ENCODE peak calls at places on chromosomes 11 and 22, in four cellular contexts. U is stomach, D is A549, I is uterus. T is an unnamed sample.

GRCh38 chr11:47514825-47515647 is 37.9 kb downstream of the CELF1 start:
- DNase-seq in U (no peak), I (no peak), D (no peak), T (no peak)

GRCh38 chr11:17733261-17733660 is 1.3 kb upstream of the KCNC1 start:
- DNase-seq in D (no peak), I (no peak), U (no peak), T (no peak)

GRCh38 chr11:9267680-9268079 is 2.5 kb upstream of the DENND5A start:
- DNase-seq in U (no peak), D (no peak), I (no peak), T (no peak)

GRCh38 chr11:59142530-59143507 is at the start of gene FAM111A:
- DNase-seq in D (peak), U (peak), I (peak), T (peak)

GRCh38 chr11:115599125-115599524 is 94.9 kb upstream of the CADM1 start:
- DNase-seq in I (no peak), D (no peak), U (no peak), T (no peak)

GRCh38 chr11:104891135-104891534 is 7.1 kb downstream of the CASP12 start:
- DNase-seq in D (no peak), U (no peak), I (no peak), T (no peak)

GRCh38 chr11:19368726-19369364 is 128.1 kb upstream of the E2F8 start:
- DNase-seq in I (no peak), U (no peak), D (no peak), T (no peak)

GRCh38 chr11:74739546-74740270 is 8.5 kb upstream of the CHRDL2 start:
- DNase-seq in I (peak), U (peak), D (peak), T (no peak)

GRCh38 chr11:90288207-90288821 is 65.5 kb upstream of the CHORDC1 start:
- DNase-seq in I (no peak), U (no peak), D (peak), T (no peak)

GRCh38 chr11:76838422-76839068 is 22.2 kb upstream of the ACER3 start:
- DNase-seq in I (no peak), D (peak), U (no peak), T (no peak)

GRCh38 chr11:2777396-2777795 is 77.6 kb upstream of the KCNQ1OT1 start:
- DNase-seq in I (no peak), U (peak), D (peak), T (peak)

GRCh38 chr11:73359341-73359740 is 16.9 kb upstream of the RELT start:
- DNase-seq in D (no peak), U (no peak), I (peak), T (no peak)

GRCh38 chr11:44690651-44691050 is 36.1 kb upstream of the TSPAN18 start:
- DNase-seq in I (no peak), U (no peak), D (no peak), T (no peak)

GRCh38 chr11:102225689-102226562 is 91.4 kb upstream of the BIRC3 start:
- DNase-seq in D (no peak), I (no peak), U (no peak), T (no peak)

GRCh38 chr22:29369460-29369859 is 18.9 kb downstream of the AP1B1 start:
- DNase-seq in I (peak), U (no peak), D (no peak), T (peak)

GRCh38 chr11:44178381-44178780 is 82.9 kb downstream of the EXT2 start:
- DNase-seq in I (no peak), U (no peak), D (no peak), T (no peak)

GRCh38 chr11:45025716-45026492 is 75.2 kb upstream of the TP53I11 start:
- DNase-seq in I (no peak), D (no peak), U (no peak), T (no peak)

GRCh38 chr11:508956-509355 is 1.9 kb upstream of the RNH1 start:
- DNase-seq in D (no peak), U (no peak), I (no peak), T (no peak)

GRCh38 chr11:19419813-19420212 is 179.1 kb upstream of the E2F8 start:
- DNase-seq in D (no peak), U (no peak), I (no peak), T (peak)

GRCh38 chr22:17064498-17065100 is 20.2 kb upstream of the IL17RA start:
- DNase-seq in D (no peak), I (no peak), U (no peak), T (no peak)

GRCh38 chr11:124934862-124935547 is 842 bp downstream of the HEPACAM start:
- DNase-seq in D (no peak), I (no peak), U (no peak), T (no peak)

GRCh38 chr11:34160049-34160721 is 54.8 kb downstream of the NAT10 start:
- DNase-seq in I (no peak), U (no peak), D (no peak), T (no peak)

GRCh38 chr22:23743303-23743705 is 7.6 kb downstream of the ZNF70 start:
- DNase-seq in U (no peak), I (no peak), D (no peak), T (no peak)

GRCh38 chr11:56782167-56782847 is 33.8 kb upstream of the OR9G4 start:
- DNase-seq in U (no peak), D (no peak), I (no peak), T (no peak)

GRCh38 chr11:11267312-11267711 is 85.7 kb downstream of the CSNK2A3 start:
- DNase-seq in U (no peak), I (no peak), D (no peak), T (no peak)

GRCh38 chr11:7032692-7033091 is 12.4 kb downstream of the NLRP14 start:
- DNase-seq in I (no peak), D (no peak), U (no peak), T (no peak)

GRCh38 chr11:7028141-7028540 is 7.9 kb downstream of the NLRP14 start:
- DNase-seq in I (no peak), U (no peak), D (no peak), T (no peak)

GRCh38 chr11:7030836-7031235 is 10.6 kb downstream of the NLRP14 start:
- DNase-seq in U (no peak), D (no peak), I (no peak), T (no peak)

GRCh38 chr11:7031346-7031957 is 11.2 kb downstream of the NLRP14 start:
- DNase-seq in D (no peak), I (no peak), U (no peak), T (no peak)

GRCh38 chr11:7034019-7034418 is 13.7 kb downstream of the NLRP14 start:
- DNase-seq in I (no peak), U (no peak), D (no peak), T (no peak)
- TF ChIP-seq POLR2A in I (no peak), U (no peak), D (no peak), T (no peak)

GRCh38 chr11:62556872-62557631 is 10.4 kb upstream of the AHNAK start:
- DNase-seq in D (no peak), I (no peak), U (no peak), T (no peak)

GRCh38 chr11:62556102-62556871 is 9.7 kb upstream of the AHNAK start:
- DNase-seq in D (peak), I (peak), U (peak), T (peak)

GRCh38 chr11:62559204-62559603 is 12.6 kb upstream of the AHNAK start:
- DNase-seq in I (no peak), U (no peak), D (no peak), T (no peak)

GRCh38 chr11:62560566-62561103 is 13.1 kb downstream of the EEF1G start:
- DNase-seq in I (peak), U (peak), D (peak), T (peak)

DNA sequence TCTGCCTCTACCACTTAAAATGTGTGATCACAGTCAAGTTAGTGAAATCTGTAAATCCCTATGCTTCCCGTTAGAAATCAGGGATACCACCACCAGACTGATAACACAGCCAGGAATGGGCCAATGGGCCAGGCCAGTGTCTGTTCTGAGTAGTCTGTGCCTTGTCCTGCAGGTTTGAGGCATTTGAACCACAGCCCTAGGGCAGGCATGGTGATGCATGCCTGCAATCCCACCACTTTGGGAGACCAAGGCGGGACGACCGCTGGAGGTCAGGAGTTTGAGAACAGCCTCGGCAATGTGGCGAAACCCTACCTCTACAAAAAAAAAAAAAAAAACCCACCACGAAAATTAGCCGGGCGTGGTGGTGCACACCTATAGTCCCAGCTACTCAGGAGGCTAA is 12.1 kb upstream of the AHNAK start:
- DNase-seq in U (no peak), I (no peak), D (no peak), T (no peak)
- TF ChIP-seq POLR2A in U (no peak), I (no peak), D (no peak), T (no peak)

DNA sequence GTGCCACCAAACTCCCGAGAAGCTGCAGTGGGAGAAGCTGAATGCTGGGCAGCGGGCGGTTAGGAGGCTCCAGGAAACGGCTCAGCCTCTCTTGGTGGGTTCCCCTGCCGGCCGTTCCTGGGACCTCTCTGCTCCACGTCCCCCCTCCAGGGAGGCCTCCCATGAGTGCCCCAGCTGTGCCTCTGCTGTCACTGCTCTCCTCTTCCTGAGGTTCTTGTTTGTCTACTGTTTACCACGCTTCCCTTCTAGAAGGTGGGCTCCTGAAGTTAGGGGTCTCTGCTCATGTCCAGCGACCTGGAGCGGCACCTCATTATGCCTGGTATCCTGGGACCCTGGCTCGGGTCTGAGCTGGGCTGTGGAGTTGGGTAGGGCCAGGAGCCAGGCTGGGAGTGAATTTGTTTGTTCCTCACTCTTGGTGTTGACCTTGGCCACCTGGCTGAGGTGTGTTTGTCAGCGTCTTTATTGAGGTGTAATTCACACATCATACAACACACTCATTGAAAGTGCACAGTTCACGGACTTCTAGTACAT is 37.8 kb upstream of the GRAMD4 start:
- DNase-seq in U (peak), D (no peak), I (no peak), T (no peak)
- TF ChIP-seq POLR2A in U (no peak), D (no peak), I (no peak), T (no peak)

GRCh38 chr22:40651563-40652501 is 15.3 kb upstream of the MRTFA start:
- DNase-seq in D (peak), I (peak), U (peak), T (peak)
- TF ChIP-seq POLR2A in D (peak), I (peak), U (peak), T (peak)

GRCh38 chr22:38286915-38287669 is 14.3 kb upstream of the TMEM184B start:
- DNase-seq in U (no peak), I (no peak), D (no peak), T (no peak)

GRCh38 chr22:38284042-38284402 is 11.2 kb upstream of the TMEM184B start:
- DNase-seq in U (no peak), I (peak), D (no peak), T (peak)

GRCh38 chr22:38285015-38285414 is 12.2 kb upstream of the TMEM184B start:
- DNase-seq in I (no peak), D (no peak), U (no peak), T (no peak)

DNA sequence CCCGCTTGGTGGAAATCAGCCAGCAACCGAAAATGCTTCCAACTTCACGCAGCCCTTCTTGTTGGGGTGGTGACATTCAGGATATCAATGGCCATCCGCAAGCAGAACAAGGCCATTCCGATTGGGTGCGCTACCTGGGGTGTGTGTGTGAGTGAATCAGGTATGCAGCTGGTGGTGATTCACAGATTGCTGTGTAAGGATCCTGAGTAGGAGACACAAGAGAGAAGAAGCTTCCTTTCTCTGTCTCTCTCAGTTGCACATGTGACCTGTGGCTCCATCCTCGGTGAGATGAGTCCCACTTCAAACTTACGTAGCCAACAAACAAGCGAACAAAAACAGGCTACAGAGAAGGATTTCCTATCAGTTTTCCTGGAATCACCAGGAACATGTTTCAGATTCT is 9.6 kb upstream of the TMEM184B start:
- DNase-seq in D (no peak), U (no peak), I (no peak), T (no peak)
- TF ChIP-seq POLR2A in D (no peak), U (no peak), I (no peak), T (no peak)